ENCODE peak calls at places on chromosomes 3 and 15, in five cellular contexts. V is IMR-90, S is H9, H is mesenchymal stem cell, P is H1. W is an unnamed sample.

GRCh38 chr3:123522666-123523412 is 62.0 kb downstream of the HACD2 start:
- DNase-seq in V (no peak), S (no peak), H (no peak), P (no peak), W (no peak)

GRCh38 chr3:38644016-38644661 is 5.3 kb downstream of the SCN5A start:
- DNase-seq in V (no peak), S (peak; percentile 20), H (no peak), P (peak; percentile 29), W (no peak)

GRCh38 chr3:147937891-147938290 is 528.7 kb downstream of the ZIC1 start:
- DNase-seq in V (no peak), S (no peak), H (no peak), P (no peak), W (no peak)

GRCh38 chr3:25339220-25339619 is 88.8 kb upstream of the RARB start:
- DNase-seq in V (no peak), S (no peak), H (no peak), P (no peak), W (no peak)

GRCh38 chr3:196670335-196670734 is 30.8 kb downstream of the NRROS start:
- DNase-seq in V (no peak), S (no peak), H (no peak), P (no peak), W (no peak)

GRCh38 chr3:4766716-4767499 is 212.3 kb upstream of the BHLHE40 start:
- DNase-seq in V (no peak), S (no peak), H (no peak), P (no peak), W (no peak)

GRCh38 chr15:87365221-87365620 is 891.3 kb downstream of the NTRK3 start:
- DNase-seq in V (peak; percentile 69), S (no peak), H (peak; percentile 63), P (no peak), W (no peak)

GRCh38 chr15:40693904-40694705 is 869 bp upstream of the RAD51 start:
- DNase-seq in V (no peak), S (no peak), H (no peak), P (no peak), W (no peak)

GRCh38 chr3:24154751-24155150 is 209.7 kb downstream of the NR1D2 start:
- DNase-seq in V (no peak), S (no peak), H (no peak), P (no peak), W (no peak)

GRCh38 chr3:33075996-33076395 is 20.9 kb downstream of the GLB1 start:
- DNase-seq in V (no peak), S (no peak), H (no peak), P (no peak), W (no peak)

GRCh38 chr3:23664459-23664858 is 141.3 kb upstream of the UBE2E1 start:
- DNase-seq in V (peak; percentile 56), S (no peak), H (no peak), P (no peak), W (no peak)

GRCh38 chr3:107911337-107912000 is 179.4 kb downstream of the CD47 start:
- DNase-seq in V (no peak), S (no peak), H (no peak), P (no peak), W (no peak)

GRCh38 chr15:82805994-82806406 is at the start of gene FSD2:
- DNase-seq in V (no peak), S (no peak), H (peak; percentile 11), P (no peak), W (no peak)

GRCh38 chr3:105526349-105527111 is 159.8 kb downstream of the ALCAM start:
- DNase-seq in V (peak; percentile 60), S (no peak), H (peak; percentile 35), P (no peak), W (no peak)

GRCh38 chr15:45588199-45588910 is 1.2 kb downstream of the BLOC1S6 start:
- DNase-seq in V (peak; percentile 41), S (no peak), H (peak; percentile 52), P (no peak), W (no peak)

GRCh38 chr3:8328971-8329370 is 172.7 kb upstream of the LMCD1 start:
- DNase-seq in V (no peak), S (no peak), H (no peak), P (no peak), W (no peak)

GRCh38 chr15:69265347-69265955 is 33.3 kb upstream of the PAQR5 start:
- DNase-seq in V (peak; percentile 17), S (no peak), H (peak; percentile 31), P (no peak), W (no peak)

GRCh38 chr3:176961916-176962315 is 235.4 kb downstream of the TBL1XR1 start:
- DNase-seq in V (peak; percentile 60), S (no peak), H (peak; percentile 12), P (no peak), W (no peak)

GRCh38 chr3:179146911-179147570 is 1.1 kb upstream of the PIK3CA start:
- DNase-seq in V (peak; percentile 68), S (no peak), H (peak; percentile 83), P (no peak), W (peak; percentile 57)

GRCh38 chr3:170050753-170051152 is 13.0 kb downstream of the GPR160 start:
- DNase-seq in V (no peak), S (no peak), H (no peak), P (no peak), W (no peak)

GRCh38 chr15:51162865-51163762 is 68.4 kb upstream of the TNFAIP8L3 start:
- DNase-seq in V (peak; percentile 72), S (peak; percentile 74), H (peak; percentile 85), P (peak; percentile 86), W (peak; percentile 71)

GRCh38 chr3:23508464-23508863 is 297.3 kb upstream of the UBE2E1 start:
- DNase-seq in V (no peak), S (no peak), H (no peak), P (no peak), W (no peak)

GRCh38 chr3:73257186-73257585 is 195.7 kb downstream of the EBLN2 start:
- DNase-seq in V (no peak), S (no peak), H (no peak), P (no peak), W (no peak)

GRCh38 chr15:95329362-95329761 is 1001.1 kb upstream of the NR2F2 start:
- DNase-seq in V (no peak), S (no peak), H (no peak), P (no peak), W (no peak)

GRCh38 chr3:98906230-98906629 is 4.7 kb upstream of the DCBLD2 start:
- DNase-seq in V (peak; percentile 90), S (no peak), H (peak; percentile 30), P (no peak), W (no peak)

DNA sequence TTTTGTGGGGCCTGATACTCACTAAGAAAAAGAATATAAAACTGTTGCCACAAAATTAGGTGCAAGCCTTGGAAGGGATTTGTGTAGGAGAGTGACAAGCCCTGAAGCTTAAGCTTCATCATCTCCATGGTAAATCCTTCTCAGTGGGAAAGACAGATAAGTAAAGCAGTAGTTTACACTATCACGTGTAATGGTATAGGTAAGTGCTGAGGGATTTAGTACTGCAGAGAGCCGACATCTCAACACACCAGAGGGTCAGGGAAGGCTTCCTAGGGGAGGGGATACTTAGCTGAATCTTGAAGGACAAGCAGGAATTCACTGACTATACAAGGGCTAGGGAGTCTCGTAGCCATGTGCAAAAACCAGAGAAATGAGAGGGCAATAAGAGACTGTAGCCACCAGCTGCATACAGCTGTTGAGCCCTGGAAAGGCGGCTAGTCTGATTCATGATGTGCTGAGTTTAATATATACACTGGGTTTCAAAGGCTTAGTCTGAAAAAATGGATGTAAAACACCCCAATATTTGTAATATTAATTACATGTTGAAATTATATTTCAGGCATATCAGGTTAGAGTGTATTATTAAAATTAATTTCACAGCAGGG is 11.1 kb downstream of the SLC24A1 start:
- DNase-seq in V (peak; percentile 45), S (no peak), H (peak; percentile 82), P (no peak), W (no peak)
- H3K14ac ChIP-seq in V (peak overlapping the region; percentile 48), S (no peak overlapping the region), H (no peak overlapping the region), P (no peak overlapping the region), W (no peak overlapping the region)

GRCh38 chr15:59029554-59029953 is 42.1 kb downstream of the RNF111 start:
- DNase-seq in V (no peak), S (no peak), H (no peak), P (no peak), W (no peak)

GRCh38 chr15:59020321-59020720 is 32.9 kb downstream of the RNF111 start:
- DNase-seq in V (no peak), S (no peak), H (peak; percentile 7), P (no peak), W (no peak)

GRCh38 chr15:59028387-59028955 is 41.0 kb downstream of the RNF111 start:
- DNase-seq in V (no peak), S (no peak), H (no peak), P (no peak), W (no peak)

GRCh38 chr15:59022188-59022587 is 34.7 kb downstream of the RNF111 start:
- DNase-seq in V (no peak), S (no peak), H (no peak), P (no peak), W (no peak)

DNA sequence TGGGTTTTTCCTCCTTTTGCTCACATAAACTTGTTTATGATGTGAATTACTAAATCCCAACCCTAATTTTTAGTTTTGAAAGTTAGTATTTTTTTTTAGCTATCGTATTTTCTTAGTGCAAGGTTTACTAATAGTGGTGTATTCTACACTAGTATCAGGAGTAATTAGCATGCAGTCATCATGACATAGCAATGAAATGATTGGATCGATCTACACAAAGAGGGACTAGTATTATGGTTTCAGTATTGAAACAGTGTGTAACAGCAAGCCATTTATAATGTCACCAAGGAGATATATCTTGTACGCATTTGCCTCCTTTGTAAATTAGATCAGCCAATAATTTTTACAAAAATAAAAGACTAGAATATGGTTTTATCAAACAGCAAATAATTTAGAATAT is 38.7 kb downstream of the RNF111 start:
- DNase-seq in V (no peak), S (no peak), H (no peak), P (no peak), W (no peak)
- H3K4ac ChIP-seq in V (no peak overlapping the region), S (no peak overlapping the region), H (no peak overlapping the region), P (no peak overlapping the region), W (no peak overlapping the region)

DNA sequence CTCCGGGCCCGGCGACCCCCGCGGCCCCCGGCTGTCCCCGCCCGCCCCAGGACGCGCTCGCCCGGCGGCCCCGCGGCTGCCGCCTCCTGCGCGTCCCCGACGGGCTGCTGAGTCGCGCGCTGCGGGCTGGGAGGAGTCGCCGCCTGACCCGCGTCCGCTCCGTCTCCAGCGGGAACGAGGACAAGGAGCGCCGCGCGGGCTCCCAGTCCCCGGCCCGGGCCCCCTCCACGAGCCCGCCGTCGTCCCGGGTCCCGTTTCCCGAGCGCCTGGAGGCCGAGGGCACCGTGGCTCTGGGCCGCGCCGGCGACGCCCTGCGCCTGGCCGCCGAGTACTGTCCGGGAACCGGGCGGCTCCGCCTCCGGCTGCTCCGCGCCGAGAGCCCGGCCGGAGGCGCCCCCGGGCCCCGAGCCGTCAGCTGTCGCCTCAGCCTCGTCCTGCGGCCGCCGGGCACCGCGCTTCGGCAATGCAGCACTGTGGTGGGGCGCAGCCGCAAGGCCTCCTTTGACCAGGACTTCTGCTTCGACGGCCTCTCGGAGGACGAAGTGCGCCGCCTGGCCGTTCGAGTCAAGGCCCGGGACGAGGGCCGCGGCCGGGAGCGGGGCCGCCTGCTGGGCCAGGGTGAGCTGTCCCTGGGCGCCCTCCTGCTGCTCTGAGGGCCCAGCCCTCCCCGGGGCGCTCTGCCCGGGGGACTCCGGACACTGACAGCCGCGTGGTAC is 1.5 kb downstream of the C2CD4A start:
- DNase-seq in V (no peak), S (peak; percentile 65), H (peak; percentile 58), P (peak; percentile 71), W (peak; percentile 30)
- H3K14ac ChIP-seq in V (no peak overlapping the region), S (no peak overlapping the region), H (peak overlapping the region; percentile 60), P (no peak overlapping the region), W (no peak overlapping the region)

DNA sequence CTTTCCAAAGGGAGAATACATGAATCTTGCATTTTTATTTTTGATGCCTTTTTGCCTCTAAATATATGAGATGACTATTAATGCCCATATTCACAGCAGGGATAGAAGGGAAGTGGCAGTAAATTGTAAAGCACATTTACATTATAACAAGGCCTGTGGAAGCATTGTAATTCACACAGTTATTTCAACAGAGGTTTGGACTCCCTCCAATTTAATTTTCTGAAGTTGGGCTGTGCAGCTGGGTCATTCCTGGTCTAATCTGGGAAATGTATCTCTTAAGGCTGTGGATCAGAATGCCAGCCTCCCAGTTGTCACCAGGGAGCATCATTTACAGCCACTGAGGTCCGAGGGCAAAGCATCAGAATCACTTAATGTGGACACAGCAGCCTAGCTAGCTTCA is 434.5 kb downstream of the MFSD1 start:
- DNase-seq in V (no peak), S (no peak), H (peak; percentile 46), P (no peak), W (no peak)
- H3K4ac ChIP-seq in V (no peak overlapping the region), S (no peak overlapping the region), H (no peak overlapping the region), P (no peak overlapping the region), W (no peak overlapping the region)